ENCODE peak calls at places on chromosome 13, in four cellular contexts. N, A, X and F are unnamed samples.

GRCh38 chr13:28316129-28316528 is 177.8 kb downstream of the PAN3 start:
- DNase-seq in X (no peak), A (no peak), N (no peak), F (peak; percentile 61)

GRCh38 chr13:97912139-97912535 is 41.3 kb upstream of the IPO5 start:
- DNase-seq in N (no peak), X (no peak), A (no peak), F (no peak)

GRCh38 chr13:99280166-99280565 is 22.0 kb upstream of the GPR18 start:
- DNase-seq in A (no peak), N (no peak), X (no peak), F (no peak)

GRCh38 chr13:37138169-37138568 is 32.7 kb upstream of the CSNK1A1L start:
- DNase-seq in A (no peak), X (no peak), N (no peak), F (peak; percentile 19)

GRCh38 chr13:107099661-107100060 is 531.7 kb upstream of the ARGLU1 start:
- DNase-seq in X (no peak), A (no peak), N (no peak), F (no peak)

GRCh38 chr13:75256922-75257321 is 225.0 kb downstream of the TBC1D4 start:
- DNase-seq in N (no peak), A (no peak), X (no peak), F (peak; percentile 18)

GRCh38 chr13:81872581-81872980 is 1531.7 kb upstream of the SPRY2 start:
- DNase-seq in N (no peak), A (no peak), X (no peak), F (peak; percentile 38)

GRCh38 chr13:56752630-56753029 is 388.1 kb upstream of the PRR20A start:
- DNase-seq in X (no peak), N (no peak), A (no peak), F (no peak)

GRCh38 chr13:113976711-113977684 is 3.1 kb upstream of the C13orf46 start:
- DNase-seq in A (no peak), X (peak; percentile 42), N (no peak), F (no peak)

GRCh38 chr13:97226788-97227627 is 4.9 kb downstream of the MBNL2 start:
- DNase-seq in N (no peak), A (no peak), X (no peak), F (no peak)

GRCh38 chr13:51262501-51263211 is 40.5 kb downstream of the FAM124A start:
- DNase-seq in N (no peak), A (no peak), X (no peak), F (peak; percentile 13)

GRCh38 chr13:75533866-75534265 is 3.8 kb downstream of the COMMD6 start:
- DNase-seq in N (no peak), A (no peak), X (no peak), F (no peak)

GRCh38 chr13:24148414-24149305 is 11.9 kb upstream of the SPATA13 start:
- DNase-seq in A (no peak), X (no peak), N (no peak), F (peak; percentile 90)

GRCh38 chr13:108176685-108177274 is 38.6 kb downstream of the LIG4 start:
- DNase-seq in A (no peak), N (peak; percentile 25), X (no peak), F (peak; percentile 42)

GRCh38 chr13:80527400-80527799 is 186.5 kb upstream of the SPRY2 start:
- DNase-seq in N (peak; percentile 24), X (no peak), A (no peak), F (no peak)

GRCh38 chr13:41588899-41589298 is 131.5 kb downstream of the RGCC start:
- DNase-seq in A (no peak), X (no peak), N (peak; percentile 41), F (peak; percentile 50)

GRCh38 chr13:20401958-20402856 is 123.5 kb downstream of the CRYL1 start:
- DNase-seq in X (no peak), N (no peak), A (peak; percentile 82), F (no peak)

GRCh38 chr13:51221674-51222509 is at the start of gene FAM124A:
- DNase-seq in X (peak; percentile 52), A (peak; percentile 85), N (peak; percentile 62), F (no peak)

DNA sequence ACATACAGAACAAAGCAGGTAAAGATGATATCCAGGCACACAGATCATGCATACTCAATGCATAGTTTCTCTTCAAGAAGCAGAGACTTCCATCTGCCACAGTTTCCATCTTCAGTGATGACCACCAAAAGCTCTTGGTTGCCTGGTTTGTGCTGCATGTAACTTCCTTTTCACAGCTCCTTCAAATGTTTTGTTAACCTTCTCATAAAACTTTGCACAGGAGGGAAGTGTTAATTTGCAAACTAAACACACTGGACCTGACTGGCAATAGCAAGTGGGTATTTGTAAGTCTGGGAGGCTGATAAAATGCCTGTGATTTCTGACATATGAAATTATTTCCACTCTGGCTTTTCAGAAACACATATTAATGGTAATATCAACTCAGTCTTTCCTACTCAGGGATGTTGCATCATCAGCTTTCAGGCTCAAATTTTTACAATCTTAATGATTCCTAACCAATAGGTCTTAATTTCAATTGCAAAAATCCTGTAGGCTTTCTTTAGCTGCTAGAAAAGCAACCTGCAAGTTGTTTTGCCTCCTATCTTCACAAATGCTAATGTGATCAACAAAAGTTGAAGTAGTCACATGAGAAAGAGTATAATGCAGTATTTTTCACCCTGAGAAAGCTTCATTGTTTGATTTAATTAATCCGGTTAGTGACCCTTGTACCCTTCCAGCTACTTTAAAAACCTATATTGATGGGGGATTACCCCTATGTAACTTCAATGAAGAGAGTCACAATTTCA is 575.6 kb downstream of the DIAPH3 start:
- DNase-seq in X (no peak), A (no peak), N (no peak), F (no peak)
- TF ChIP-seq POLR2A in X (no peak), A (no peak), N (no peak), F (no peak)

GRCh38 chr13:30110301-30111070 is 196.9 kb downstream of the KATNAL1 start:
- DNase-seq in N (no peak), A (no peak), X (no peak), F (no peak)

GRCh38 chr13:30109471-30110135 is 197.7 kb downstream of the KATNAL1 start:
- DNase-seq in X (no peak), N (no peak), A (peak; percentile 45), F (no peak)

GRCh38 chr13:30107536-30108136 is 199.7 kb downstream of the KATNAL1 start:
- DNase-seq in A (no peak), X (peak; percentile 40), N (no peak), F (no peak)

GRCh38 chr13:30108216-30108912 is 199.0 kb downstream of the KATNAL1 start:
- DNase-seq in X (no peak), A (no peak), N (no peak), F (no peak)

DNA sequence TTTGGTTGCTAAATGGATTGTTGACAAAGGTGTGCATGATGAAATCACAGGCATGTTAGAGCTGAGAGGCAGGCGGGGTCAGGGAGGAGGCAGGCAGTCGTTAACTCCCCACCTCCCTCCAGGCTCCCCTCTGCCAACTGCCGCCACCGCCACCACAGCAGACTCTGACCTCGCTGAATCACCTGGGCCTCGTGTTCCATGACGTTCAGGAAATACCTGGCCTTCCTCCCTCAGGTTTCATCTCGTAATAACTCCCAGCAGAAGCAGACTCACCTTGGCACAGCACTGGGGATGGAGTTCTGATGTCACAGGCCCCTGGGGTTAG is 198.5 kb downstream of the KATNAL1 start:
- DNase-seq in A (no peak), X (peak; percentile 92), N (no peak), F (peak; percentile 33)
- TF ChIP-seq POLR2A in A (no peak), X (no peak), N (no peak), F (no peak)

GRCh38 chr13:110713981-110714797 is 689 bp downstream of the ING1 start:
- DNase-seq in N (no peak), A (peak; percentile 89), X (peak; percentile 71), F (peak; percentile 28)

GRCh38 chr13:110713642-110713952 is at the start of gene ING1:
- DNase-seq in A (no peak), X (no peak), N (no peak), F (no peak)

GRCh38 chr13:110714798-110715394 is 1.4 kb downstream of the ING1 start:
- DNase-seq in N (no peak), A (peak; percentile 94), X (peak; percentile 70), F (peak; percentile 20)

GRCh38 chr13:110716235-110716505 is 2.7 kb downstream of the ING1 start:
- DNase-seq in N (no peak), A (no peak), X (peak; percentile 93), F (peak; percentile 24)

GRCh38 chr13:110715395-110716234 is 2.1 kb downstream of the ING1 start:
- DNase-seq in X (peak; percentile 99), A (peak; percentile 99), N (peak; percentile 90), F (peak; percentile 99)
- TF ChIP-seq POLR2A in X (peak; percentile 77), A (no peak), N (no peak), F (no peak)

GRCh38 chr13:31150315-31150985 is 11.3 kb downstream of the HSPH1 start:
- DNase-seq in A (no peak), N (no peak), X (no peak), F (no peak)

GRCh38 chr13:31149604-31150003 is 12.1 kb downstream of the HSPH1 start:
- DNase-seq in A (no peak), N (no peak), X (no peak), F (no peak)

GRCh38 chr13:31154939-31155338 is 6.8 kb downstream of the HSPH1 start:
- DNase-seq in N (no peak), A (no peak), X (no peak), F (no peak)

DNA sequence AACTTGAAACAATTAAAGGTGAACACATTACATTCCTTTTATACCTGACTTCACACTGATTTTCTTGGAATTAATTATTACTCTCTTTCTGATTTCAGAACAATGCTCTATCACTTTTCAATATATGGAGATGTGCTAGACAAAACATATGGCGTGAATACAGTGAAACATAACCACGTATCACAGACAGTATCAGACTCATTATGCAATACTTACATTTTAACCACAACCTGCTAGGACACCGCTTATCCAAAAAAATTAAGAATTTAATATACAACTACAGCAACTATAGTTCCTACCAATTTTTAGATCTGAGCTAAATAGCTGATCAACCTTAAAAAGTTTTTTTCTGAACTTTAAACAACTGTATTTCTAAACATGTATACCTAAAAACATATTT is 9.9 kb downstream of the HSPH1 start:
- DNase-seq in A (no peak), X (no peak), N (no peak), F (no peak)
- TF ChIP-seq POLR2A in A (no peak), X (no peak), N (no peak), F (no peak)